ENCODE peak calls at places on chromosomes 16 and 17, in four cellular contexts. N is GM12878, O is A549, X is endothelial cell of umbilical vein. Z is an unnamed sample.
A peak's percentile ranks its signal among the peaks of the same experiment; 100 is the strongest.

GRCh38 chr16:51242281-51242994 is 91.4 kb upstream of the SALL1 start:
- DNase-seq in N (no peak), O (no peak), X (no peak), Z (no peak)

GRCh38 chr16:79355600-79356358 is 244.8 kb downstream of the MAF start:
- DNase-seq in N (no peak), O (no peak), X (no peak), Z (no peak)

GRCh38 chr17:35312790-35313711 is 60.4 kb downstream of the SLFN11 start:
- DNase-seq in N (peak; percentile 43), O (peak; percentile 77), X (peak; percentile 71), Z (peak; percentile 87)

GRCh38 chr16:66357523-66357928 is 9.0 kb upstream of the CDH5 start:
- DNase-seq in N (no peak), O (peak; percentile 84), X (peak; percentile 93), Z (peak; percentile 67)

GRCh38 chr16:48383877-48384304 is 1.3 kb downstream of the SIAH1 start:
- DNase-seq in N (no peak), O (peak; percentile 31), X (peak; percentile 63), Z (peak; percentile 45)

GRCh38 chr17:40063034-40063765 is 435 bp downstream of the THRA start:
- DNase-seq in N (no peak), O (no peak), X (peak; percentile 67), Z (peak; percentile 96)

GRCh38 chr17:78716814-78717393 is 65.2 kb downstream of the CYTH1 start:
- DNase-seq in N (no peak), O (peak; percentile 71), X (peak; percentile 57), Z (no peak)

GRCh38 chr16:88859381-88860091 is 2.6 kb downstream of the TRAPPC2L start:
- DNase-seq in N (no peak), O (no peak), X (no peak), Z (no peak)

GRCh38 chr16:7209598-7209997 is 123.0 kb upstream of the RBFOX1 start:
- DNase-seq in N (no peak), O (no peak), X (no peak), Z (peak; percentile 66)

GRCh38 chr17:8865811-8866210 is 1.7 kb downstream of the PIK3R6 start:
- DNase-seq in N (no peak), O (no peak), X (no peak), Z (no peak)

GRCh38 chr16:59632266-59632855 is 898.2 kb upstream of the GOT2 start:
- DNase-seq in N (no peak), O (peak; percentile 48), X (peak; percentile 81), Z (no peak)

GRCh38 chr17:39618956-39619785 is 7.6 kb upstream of the PPP1R1B start:
- DNase-seq in N (no peak), O (no peak), X (no peak), Z (no peak)

GRCh38 chr16:2027024-2028010 is 615 bp downstream of the NHERF2 start:
- DNase-seq in N (no peak), O (peak; percentile 43), X (peak; percentile 57), Z (no peak)

GRCh38 chr17:40297511-40297910 is 9.8 kb downstream of the CDC6 start:
- DNase-seq in N (no peak), O (no peak), X (no peak), Z (no peak)

GRCh38 chr17:15157051-15157450 is 108.1 kb downstream of the PMP22 start:
- DNase-seq in N (no peak), O (no peak), X (no peak), Z (peak; percentile 55)

GRCh38 chr17:17859909-17860760 is 23.3 kb upstream of the SREBF1 start:
- DNase-seq in N (no peak), O (peak; percentile 72), X (peak; percentile 59), Z (peak; percentile 65)
- TF ChIP-seq POLR2A in N (no peak), O (no peak), X (no peak), Z (no peak)

DNA sequence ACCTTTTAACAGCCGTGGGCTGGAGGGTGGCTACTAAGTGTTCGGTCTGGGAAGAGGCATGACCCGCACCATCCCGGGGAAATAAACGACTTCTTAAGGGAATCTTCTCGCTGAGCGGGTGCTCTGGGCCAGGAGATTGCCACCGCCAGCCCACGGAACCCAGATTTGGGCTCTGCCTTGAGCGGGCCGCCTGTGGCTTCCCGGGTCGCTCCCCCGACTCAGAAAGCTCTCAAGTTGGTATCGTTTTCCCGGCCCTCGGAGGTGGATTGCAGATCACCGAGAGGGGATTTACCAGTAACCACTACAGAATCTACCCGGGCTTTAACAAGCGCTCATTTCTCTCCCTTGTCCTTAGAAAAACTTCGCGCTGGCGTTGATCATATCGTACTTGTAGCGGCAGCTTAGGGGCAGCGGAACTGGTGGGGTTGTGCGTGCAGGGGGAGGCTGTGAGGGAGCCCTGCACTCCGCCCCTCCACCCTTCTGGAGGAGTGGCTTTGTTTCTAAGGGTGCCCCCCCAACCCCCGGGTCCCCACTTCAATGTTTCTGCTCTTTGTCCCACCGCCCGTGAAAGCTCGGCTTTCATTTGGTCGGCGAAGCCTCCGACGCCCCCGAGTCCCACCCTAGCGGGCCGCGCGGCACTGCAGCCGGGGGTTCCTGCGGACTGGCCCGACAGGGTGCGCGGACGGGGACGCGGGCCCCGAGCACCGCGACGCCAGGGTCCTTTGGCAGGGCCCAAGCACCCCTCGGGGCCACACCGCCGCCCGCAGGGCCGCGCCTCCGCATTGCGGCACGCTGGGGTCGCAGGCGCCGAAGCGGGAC is 3.6 kb upstream of the CBX4 start:
- DNase-seq in N (no peak), O (no peak), X (peak; percentile 11), Z (peak; percentile 64)
- TF ChIP-seq MYC in N (no peak), O (no peak), X (no peak), Z (no peak)

GRCh38 chr16:65070831-65071230 is 51.0 kb downstream of the CDH11 start:
- DNase-seq in N (no peak), O (peak; percentile 87), X (peak; percentile 82), Z (peak; percentile 27)

GRCh38 chr16:65068151-65068740 is 53.6 kb downstream of the CDH11 start:
- DNase-seq in N (no peak), O (no peak), X (no peak), Z (no peak)

GRCh38 chr16:65069766-65070165 is 52.1 kb downstream of the CDH11 start:
- DNase-seq in N (no peak), O (no peak), X (no peak), Z (no peak)

GRCh38 chr16:65066646-65067045 is 55.2 kb downstream of the CDH11 start:
- DNase-seq in N (no peak), O (no peak), X (no peak), Z (no peak)

DNA sequence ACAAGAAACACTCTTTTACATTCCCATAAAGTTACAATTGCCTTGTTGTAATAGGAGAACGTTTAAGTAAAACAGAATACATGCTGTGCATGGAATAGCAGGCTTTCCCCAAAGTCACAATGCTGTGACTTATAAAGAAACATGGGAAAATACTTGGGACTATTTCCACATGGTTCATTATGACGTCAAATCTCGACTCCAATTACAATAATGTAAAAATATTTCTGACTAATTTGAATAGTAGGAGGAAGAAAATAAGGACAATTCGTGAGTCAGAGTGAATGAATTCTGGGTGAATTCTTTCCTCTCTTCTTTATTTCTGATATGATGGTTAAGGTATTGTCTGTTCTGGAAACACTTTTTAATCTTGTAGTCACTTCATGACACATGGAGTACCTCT is 52.8 kb downstream of the CDH11 start:
- DNase-seq in N (no peak), O (peak; percentile 23), X (peak; percentile 28), Z (no peak)
- TF ChIP-seq POLR2A in N (no peak), O (no peak), X (no peak), Z (no peak)

GRCh38 chr16:28210264-28210663 is 1.5 kb downstream of the XPO6 start:
- DNase-seq in N (no peak), O (no peak), X (peak; percentile 32), Z (no peak)

GRCh38 chr16:28211758-28212531 is at the start of gene XPO6:
- DNase-seq in N (no peak), O (peak; percentile 95), X (peak; percentile 91), Z (peak; percentile 94)

GRCh38 chr16:28210979-28211505 is 723 bp downstream of the XPO6 start:
- DNase-seq in N (no peak), O (peak; percentile 58), X (peak; percentile 63), Z (peak; percentile 84)

GRCh38 chr16:28213396-28213795 is 1.6 kb upstream of the XPO6 start:
- DNase-seq in N (no peak), O (no peak), X (peak; percentile 94), Z (no peak)

DNA sequence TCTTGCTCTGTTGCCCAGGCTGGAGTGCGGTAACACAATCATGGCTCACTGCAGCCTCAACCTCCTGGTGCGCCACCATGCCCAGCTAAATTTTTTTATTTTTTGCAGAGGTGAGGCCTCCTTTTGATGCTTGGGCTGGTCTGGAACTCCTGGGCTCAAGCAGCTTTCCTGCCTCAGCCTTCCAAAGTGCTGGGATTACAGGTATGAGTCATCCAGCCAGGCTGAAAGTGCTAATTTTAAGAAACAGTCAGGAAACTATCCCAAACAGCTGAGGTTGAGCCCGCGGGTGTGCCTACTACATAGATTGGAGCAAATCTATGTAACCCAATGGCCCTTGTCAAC is 738 bp upstream of the XPO6 start:
- DNase-seq in N (no peak), O (no peak), X (no peak), Z (no peak)
- TF ChIP-seq MYC in N (no peak), O (no peak), X (no peak), Z (no peak)

GRCh38 chr17:42980766-42981397 is 517 bp downstream of the RUNDC1 start:
- DNase-seq in N (peak; percentile 24), O (peak; percentile 75), X (peak; percentile 47), Z (peak; percentile 69)
- TF ChIP-seq POLR2A in N (peak; percentile 75), O (peak; percentile 40), X (no peak), Z (peak; percentile 33)

GRCh38 chr17:44005865-44006580 is 1.6 kb downstream of the NAGS start:
- DNase-seq in N (no peak), O (peak; percentile 32), X (peak; percentile 48), Z (peak; percentile 36)
- TF ChIP-seq MYC in N (no peak), O (no peak), X (no peak), Z (no peak)

DNA sequence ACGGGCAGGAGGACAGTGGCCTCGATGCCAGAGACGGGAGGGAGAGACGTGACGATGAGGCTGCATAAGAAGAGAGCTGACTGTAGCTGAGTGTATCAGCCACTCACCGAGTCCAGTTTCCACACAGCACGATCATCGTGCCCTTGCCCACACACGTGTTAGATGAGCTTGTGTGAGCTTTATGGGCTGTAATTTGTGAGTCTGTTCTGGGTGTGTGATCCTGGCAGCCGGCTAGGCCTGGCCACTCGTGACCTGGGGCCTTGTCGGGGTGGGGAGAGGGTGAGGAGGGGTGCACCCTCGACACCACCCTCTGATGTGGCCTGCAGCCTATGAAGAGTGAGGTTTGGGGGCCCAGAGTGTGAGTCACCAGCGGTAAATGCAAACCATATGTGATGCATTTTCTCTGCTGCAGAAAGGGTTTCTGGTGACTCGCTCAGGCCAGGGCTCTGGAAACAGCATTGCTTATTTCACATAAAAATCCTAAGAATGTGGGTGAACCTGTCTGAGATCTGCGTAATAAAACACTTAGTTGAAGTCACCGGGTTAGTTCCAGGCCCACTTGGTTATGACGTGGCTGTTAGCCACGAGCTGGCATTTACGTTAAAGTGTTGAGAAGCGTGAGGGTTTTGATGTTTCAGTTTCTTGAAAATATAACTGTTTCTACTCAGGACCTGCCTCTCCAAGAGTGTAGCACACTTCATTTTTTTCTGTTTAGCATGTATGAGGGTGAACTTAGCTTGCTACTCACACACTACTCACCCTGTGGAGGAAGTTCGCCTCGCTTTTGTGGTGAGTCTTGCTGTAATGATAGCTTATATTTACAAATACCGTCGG is 4.2 kb downstream of the METRNL start:
- DNase-seq in N (no peak), O (peak; percentile 54), X (peak; percentile 51), Z (peak; percentile 75)
- TF ChIP-seq POLR2A in N (no peak), O (no peak), X (no peak), Z (no peak)

GRCh38 chr17:74686761-74687160 is 26.0 kb downstream of the CD300LF start:
- DNase-seq in N (no peak), O (peak; percentile 29), X (no peak), Z (peak; percentile 73)
- TF ChIP-seq MYC in N (no peak), O (no peak), X (no peak), Z (no peak)

Z was measured in NB4.